ENCODE peak calls at places on chromosomes 11 and 22, in four cellular contexts. B is iris pigment epithelial cell, N is activated T-cell treated with anti-CD3 and anti-CD28 coated beads for 1 hour, K is NCI-H187. O is an unnamed sample.

GRCh38 chr22:19902245-19902699 is 39.3 kb upstream of the COMT start:
- DNase-seq in B (no peak), N (no peak), K (no peak), O (no peak)

GRCh38 chr22:44658371-44658953 is 43.5 kb upstream of the PRR5 start:
- DNase-seq in N (no peak), B (peak; percentile 87), K (no peak), O (peak; percentile 56)

GRCh38 chr11:59941091-59941490 is 2.9 kb downstream of the OOSP1 start:
- DNase-seq in K (no peak), B (no peak), N (no peak), O (no peak)

GRCh38 chr22:27220349-27220748 is 563.0 kb downstream of the MIAT start:
- DNase-seq in K (no peak), N (no peak), B (peak; percentile 95), O (peak; percentile 92)

GRCh38 chr11:65212226-65212801 is 30.6 kb downstream of the CAPN1 start:
- DNase-seq in N (no peak), B (no peak), K (no peak), O (no peak)

GRCh38 chr11:81237139-81237538 is 1496.5 kb downstream of the FAM181B start:
- DNase-seq in B (peak; percentile 57), N (no peak), K (peak; percentile 9), O (peak; percentile 9)

GRCh38 chr11:92830382-92831148 is 138.9 kb upstream of the MTNR1B start:
- DNase-seq in B (no peak), K (peak; percentile 52), N (no peak), O (no peak)

GRCh38 chr11:76674517-76675400 is 4.2 kb upstream of the LRRC32 start:
- DNase-seq in B (no peak), N (no peak), K (peak; percentile 26), O (no peak)

GRCh38 chr22:24753919-24754318 is 20.6 kb downstream of the PIWIL3 start:
- DNase-seq in K (no peak), B (no peak), N (no peak), O (no peak)

GRCh38 chr11:108508653-108509593 is 10.7 kb upstream of the POGLUT3 start:
- DNase-seq in B (no peak), N (no peak), K (no peak), O (no peak)

GRCh38 chr11:93743316-93743715 is 1.8 kb downstream of the C11orf54 start:
- DNase-seq in N (no peak), B (no peak), K (no peak), O (no peak)

GRCh38 chr22:46381142-46381541 is 45.6 kb downstream of the TRMU start:
- DNase-seq in B (no peak), N (no peak), K (no peak), O (peak; percentile 16)

GRCh38 chr11:60122414-60123036 is 34.1 kb downstream of the MS4A2 start:
- DNase-seq in N (no peak), B (no peak), K (no peak), O (no peak)

GRCh38 chr22:28674121-28674563 is 5.5 kb downstream of the TTC28 start:
- DNase-seq in B (peak; percentile 80), N (no peak), K (no peak), O (peak; percentile 21)

GRCh38 chr11:12149672-12150225 is 39.4 kb downstream of the MICAL2 start:
- DNase-seq in B (no peak), N (no peak), K (peak; percentile 30), O (no peak)

GRCh38 chr11:9990221-9990973 is 303.6 kb downstream of the SBF2 start:
- DNase-seq in B (peak; percentile 40), N (no peak), K (no peak), O (peak; percentile 75)

GRCh38 chr11:19321351-19321750 is 80.6 kb upstream of the E2F8 start:
- DNase-seq in N (no peak), B (no peak), K (no peak), O (no peak)

GRCh38 chr11:120034881-120035620 is 102.9 kb downstream of the TRIM29 start:
- DNase-seq in N (no peak), B (no peak), K (no peak), O (no peak)

GRCh38 chr11:14644396-14645246 is 1.0 kb downstream of the PDE3B start:
- DNase-seq in K (peak; percentile 69), N (peak; percentile 30), B (peak; percentile 31), O (peak; percentile 9)

GRCh38 chr11:119094816-119095065 is 6.9 kb downstream of the DPAGT1 start:
- DNase-seq in N (no peak), K (no peak), B (peak; percentile 89), O (peak; percentile 80)

GRCh38 chr22:49157529-49158339 is 669.9 kb downstream of the BRD1 start:
- DNase-seq in K (no peak), N (no peak), B (no peak), O (no peak)